ENCODE peak calls at places on chromosomes 1 and 21, in ten cellular contexts. M is OCI-LY7, S is BJ, H is AG09309, X is fibroblast of the aortic adventitia, R is dorsolateral prefrontal cortex, A is breast epithelium, C is nephron progenitor cell, I is ovary, D is fibroblast of lung. Q is an unnamed sample.

GRCh38 chr1:31600641-31601040 is 16.8 kb upstream of the HCRTR1 start:
- DNase-seq in H (no peak), S (no peak), I (no peak), M (no peak), C (no peak), A (no peak), R (no peak), X (no peak), D (no peak), Q (no peak)

GRCh38 chr1:211920141-211920572 is 89.6 kb upstream of the LPGAT1 start:
- DNase-seq in R (no peak), C (no peak), H (peak), A (no peak), D (peak), S (no peak), M (no peak), X (peak), I (no peak), Q (no peak)

GRCh38 chr1:218705391-218705790 is 360.3 kb downstream of the TGFB2 start:
- DNase-seq in C (no peak), M (no peak), H (no peak), A (no peak), R (no peak), S (no peak), D (peak), I (no peak), X (peak), Q (no peak)

GRCh38 chr1:12436817-12437599 is 181.0 kb downstream of the DHRS3 start:
- DNase-seq in X (peak), S (peak), I (no peak), A (no peak), D (peak), C (no peak), R (no peak), M (no peak), H (peak), Q (peak)

GRCh38 chr1:150477320-150477719 is 9.9 kb upstream of the TARS2 start:
- DNase-seq in X (no peak), M (no peak), R (no peak), I (no peak), H (no peak), A (no peak), S (no peak), D (no peak), C (no peak), Q (no peak)

GRCh38 chr1:169266133-169266532 is 101.5 kb downstream of the NME7 start:
- DNase-seq in C (no peak), A (no peak), D (no peak), I (no peak), R (no peak), H (no peak), S (no peak), X (no peak), M (no peak), Q (no peak)

GRCh38 chr21:32021319-32022027 is 148.7 kb downstream of the HUNK start:
- DNase-seq in D (no peak), S (no peak), M (no peak), X (no peak), H (no peak), A (peak), C (no peak), R (peak), I (peak), Q (no peak)

GRCh38 chr1:223670458-223671159 is 5.1 kb upstream of the CAPN8 start:
- DNase-seq in C (peak), R (no peak), X (peak), M (peak), D (peak), A (no peak), S (no peak), I (no peak), H (no peak), Q (peak)

GRCh38 chr1:85611390-85611789 is 30.8 kb downstream of the CCN1 start:
- DNase-seq in H (peak), C (no peak), D (peak), I (no peak), A (no peak), X (peak), S (peak), R (no peak), M (no peak), Q (no peak)

GRCh38 chr1:35797380-35797779 is 10.4 kb upstream of the AGO4 start:
- DNase-seq in H (no peak), X (no peak), D (no peak), C (no peak), A (no peak), I (no peak), M (peak), S (no peak), R (no peak), Q (no peak)

GRCh38 chr21:25506887-25507286 is 100.4 kb downstream of the MRPL39 start:
- DNase-seq in D (peak), S (no peak), H (no peak), R (no peak), A (no peak), I (no peak), X (peak), C (no peak), M (no peak), Q (no peak)

GRCh38 chr1:182428043-182428442 is 21.9 kb upstream of the RGSL1 start:
- DNase-seq in X (no peak), I (no peak), A (no peak), M (no peak), C (no peak), R (no peak), H (no peak), S (no peak), D (no peak), Q (peak)

GRCh38 chr1:36857761-36858160 is 176.6 kb downstream of the GRIK3 start:
- DNase-seq in X (no peak), D (no peak), C (no peak), S (no peak), I (no peak), A (no peak), R (no peak), H (no peak), M (no peak), Q (no peak)

GRCh38 chr1:18539171-18539570 is 58.4 kb downstream of the KLHDC7A start:
- DNase-seq in H (no peak), C (no peak), A (no peak), D (no peak), R (no peak), M (peak), I (no peak), S (no peak), X (no peak), Q (no peak)

GRCh38 chr1:212514782-212515181 is 82.1 kb downstream of the NENF start:
- DNase-seq in D (no peak), I (peak), R (peak), S (no peak), M (no peak), C (peak), X (no peak), A (no peak), H (no peak), Q (no peak)

GRCh38 chr1:175481126-175482071 is 262.0 kb downstream of the TNR start:
- DNase-seq in S (no peak), H (no peak), A (no peak), I (no peak), D (peak), R (no peak), M (peak), X (peak), C (no peak), Q (no peak)

GRCh38 chr1:19007491-19008441 is 51.3 kb upstream of the IFFO2 start:
- DNase-seq in C (no peak), D (no peak), S (no peak), I (no peak), A (no peak), H (no peak), M (no peak), X (no peak), R (no peak), Q (no peak)

GRCh38 chr1:116218922-116219321 is 107.7 kb downstream of the MAB21L3 start:
- DNase-seq in I (no peak), A (no peak), C (no peak), D (no peak), S (no peak), X (no peak), R (no peak), M (no peak), H (no peak), Q (no peak)

GRCh38 chr1:244191581-244191980 is 140.5 kb downstream of the ZBTB18 start:
- DNase-seq in R (no peak), C (no peak), A (no peak), S (no peak), I (no peak), M (no peak), D (no peak), H (no peak), X (no peak), Q (no peak)

GRCh38 chr1:3912809-3913685 is 13.0 kb upstream of the C1orf174 start:
- DNase-seq in H (no peak), A (no peak), I (no peak), R (no peak), X (no peak), S (no peak), D (no peak), C (no peak), M (no peak), Q (no peak)

GRCh38 chr1:167146903-167147539 is 53.1 kb downstream of the STYXL2 start:
- DNase-seq in M (no peak), X (no peak), H (no peak), C (no peak), I (no peak), D (no peak), A (no peak), S (no peak), R (no peak), Q (no peak)

GRCh38 chr1:37726746-37727145 is 34.4 kb downstream of the CDCA8 start:
- DNase-seq in A (no peak), H (no peak), D (no peak), C (no peak), I (no peak), M (no peak), R (no peak), S (no peak), X (no peak), Q (no peak)

GRCh38 chr1:207815913-207816312 is 64.1 kb downstream of the CD46 start:
- DNase-seq in I (no peak), H (no peak), S (no peak), A (no peak), D (peak), X (no peak), M (no peak), R (no peak), C (no peak), Q (peak)

GRCh38 chr21:37157938-37158337 is 84.9 kb downstream of the TTC3 start:
- DNase-seq in D (no peak), H (no peak), I (no peak), C (no peak), S (no peak), A (no peak), X (no peak), R (no peak), M (no peak), Q (no peak)

GRCh38 chr1:16324456-16324890 is 27.8 kb downstream of the FBXO42 start:
- DNase-seq in I (no peak), R (no peak), C (no peak), A (no peak), X (peak), S (peak), D (peak), M (no peak), H (peak), Q (no peak)

GRCh38 chr1:11680270-11681070 is 478 bp downstream of the MAD2L2 start:
- DNase-seq in M (peak), H (no peak), C (no peak), D (no peak), I (no peak), S (no peak), R (no peak), X (peak), A (no peak), Q (no peak)

GRCh38 chr1:180168786-180169640 is 14.3 kb downstream of the QSOX1 start:
- DNase-seq in H (no peak), A (no peak), X (peak), C (peak), S (no peak), D (no peak), R (no peak), I (no peak), M (peak), Q (peak)

GRCh38 chr1:71490432-71490831 is 409.6 kb upstream of the ZRANB2 start:
- DNase-seq in D (peak), H (no peak), R (no peak), C (no peak), M (no peak), I (no peak), A (no peak), X (peak), S (no peak), Q (no peak)

GRCh38 chr1:10626011-10626731 is 151.4 kb downstream of the PEX14 start:
- DNase-seq in X (no peak), M (no peak), I (no peak), A (peak), R (no peak), S (no peak), H (no peak), C (no peak), D (no peak), Q (no peak)

GRCh38 chr21:25772680-25773079 is 37.9 kb downstream of the GABPA start:
- DNase-seq in R (no peak), H (no peak), S (no peak), M (no peak), C (no peak), I (no peak), X (no peak), A (no peak), D (peak), Q (no peak)

GRCh38 chr1:54476231-54477109 is 70.3 kb upstream of the SSBP3 start:
- DNase-seq in R (no peak), C (peak), I (peak), S (no peak), D (no peak), A (no peak), M (no peak), X (peak), H (no peak), Q (no peak)
- TF ChIP-seq CTCF in R (no peak), C (no peak), I (no peak), S (no peak), D (no peak), A (no peak), M (no peak), X (no peak), H (no peak), Q (no peak)

DNA sequence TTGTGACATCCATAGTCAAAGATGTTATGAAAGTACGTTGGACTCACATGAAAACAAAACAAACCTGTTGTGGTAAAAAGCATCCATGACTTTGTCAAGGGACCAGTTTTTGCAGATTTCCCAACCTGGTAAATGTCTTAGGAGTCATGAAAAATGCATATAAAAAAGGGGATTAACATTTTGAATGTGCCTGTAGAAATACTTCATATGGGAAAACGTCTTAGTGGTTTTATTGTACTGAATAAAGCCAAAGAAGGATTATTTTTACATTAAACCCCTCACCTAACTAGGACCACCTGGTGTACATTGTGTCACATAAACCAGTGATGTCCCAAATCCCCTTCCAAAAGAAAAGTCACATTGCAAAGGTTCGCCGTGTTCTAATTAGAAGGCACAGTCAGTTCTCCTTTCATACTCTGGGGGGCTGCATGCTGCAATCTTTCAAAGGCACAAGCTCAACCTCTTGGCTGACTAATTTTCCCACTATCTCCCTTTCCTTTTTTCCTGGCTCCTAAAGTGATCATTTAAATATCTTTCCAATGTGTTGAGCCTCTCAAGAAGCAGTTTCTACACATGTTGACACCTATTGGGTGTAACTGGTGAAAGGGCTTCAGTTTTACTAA is 119.8 kb upstream of the SPAG17 start:
- DNase-seq in S (no peak), R (no peak), I (no peak), X (peak), H (no peak), C (no peak), M (no peak), A (no peak), D (peak), Q (no peak)
- TF ChIP-seq CTCF in S (peak), R (peak), I (no peak), X (peak), H (peak), C (peak), M (peak), A (peak), D (peak), Q (no peak)

DNA sequence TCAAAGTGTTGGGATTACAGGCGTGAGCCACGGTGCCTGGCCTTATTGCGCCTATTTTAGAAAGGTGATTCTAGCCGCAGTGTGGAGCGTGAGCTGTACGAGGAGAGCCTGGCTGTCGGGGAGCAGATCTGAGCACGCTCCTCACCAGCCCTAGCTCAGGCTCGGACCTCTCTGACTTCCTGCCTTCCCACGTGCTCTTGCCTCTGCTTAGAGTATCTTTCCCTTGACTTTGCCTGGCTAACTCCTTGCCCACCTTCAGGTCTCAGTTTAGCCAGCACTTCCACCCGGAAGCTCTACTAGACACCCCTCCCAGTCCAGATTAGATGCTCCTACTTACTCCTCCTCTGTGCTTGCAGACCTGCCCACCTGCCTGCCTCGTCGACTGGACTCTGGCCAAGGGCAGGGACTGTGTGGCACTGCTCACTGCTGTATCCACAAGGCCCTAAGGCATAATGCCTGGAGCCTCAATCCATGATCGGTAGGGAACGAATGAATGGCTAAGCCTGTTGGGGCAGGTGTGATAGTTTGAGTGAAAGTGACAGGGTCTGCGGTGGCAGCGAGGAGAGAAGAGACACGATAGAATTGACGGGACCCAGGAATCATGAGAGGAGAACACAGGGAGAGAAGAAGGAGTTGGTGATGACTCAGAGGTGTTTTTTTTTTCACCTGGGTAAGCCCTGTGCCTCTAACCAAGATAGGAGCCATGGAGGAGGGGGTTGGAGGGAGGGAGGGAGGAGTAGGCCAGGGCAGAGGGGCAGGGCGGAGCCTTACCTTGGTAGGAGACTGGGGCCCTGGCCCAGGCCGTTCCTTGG is 28.1 kb upstream of the WASF2 start:
- DNase-seq in M (no peak), A (no peak), S (no peak), R (no peak), I (no peak), D (no peak), C (no peak), X (no peak), H (no peak), Q (no peak)
- TF ChIP-seq CTCF in M (no peak), A (no peak), S (no peak), R (no peak), I (no peak), D (no peak), C (no peak), X (no peak), H (no peak), Q (no peak)

DNA sequence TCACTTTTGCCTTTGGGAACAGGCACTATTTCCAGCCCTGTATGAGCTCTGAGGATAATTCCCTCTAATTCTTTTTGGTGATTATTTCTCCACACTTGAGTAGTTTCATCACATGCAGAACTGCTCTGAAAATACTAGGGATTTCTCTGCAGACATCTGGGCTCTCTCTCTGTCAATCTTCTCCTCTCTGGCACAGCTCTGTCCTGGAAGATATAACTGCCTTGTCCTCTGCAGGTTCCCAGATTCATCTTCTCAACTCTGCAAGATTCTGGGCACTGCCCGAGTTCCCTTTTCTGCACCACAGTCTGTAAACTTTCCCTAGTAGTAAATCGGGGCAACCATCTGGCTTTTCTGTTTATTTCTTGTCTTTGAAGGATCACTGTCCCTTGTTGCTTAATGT is 131.3 kb upstream of the FMN2 start:
- DNase-seq in I (no peak), X (no peak), A (no peak), C (no peak), S (no peak), R (no peak), M (no peak), H (no peak), D (no peak), Q (no peak)
- TF ChIP-seq CTCF in I (no peak), X (no peak), A (no peak), C (no peak), S (no peak), R (no peak), M (no peak), H (no peak), D (no peak), Q (no peak)

GRCh38 chr1:204302769-204303168 is 57.0 kb downstream of the PLEKHA6 start:
- DNase-seq in R (no peak), C (no peak), A (no peak), S (no peak), X (no peak), D (no peak), M (no peak), H (no peak), I (no peak), Q (no peak)
- TF ChIP-seq CTCF in R (no peak), C (no peak), A (no peak), S (no peak), X (no peak), D (no peak), M (no peak), H (no peak), I (no peak), Q (no peak)

Q was measured in activated CD8-positive, alpha-beta T cell treated with anti-CD3 and anti-CD28 coated beads for 36 hours.